ENCODE peak calls at places on chromosomes 11 and 22, in six cellular contexts. P, S, E, M, A and C are unnamed samples.

GRCh38 chr11:2135018-2135569 is 4.1 kb downstream of the IGF2 start:
- DNase-seq in M (no peak), A (no peak), P (no peak), E (no peak), S (no peak), C (no peak)

GRCh38 chr11:126352934-126353801 is 2.3 kb upstream of the ST3GAL4 start:
- DNase-seq in M (no peak), A (peak; percentile 35), P (no peak), S (peak; percentile 20), E (peak; percentile 41), C (no peak)

GRCh38 chr11:15300282-15300681 is 185.6 kb downstream of the INSC start:
- DNase-seq in E (no peak), M (no peak), P (no peak), A (no peak), S (no peak), C (no peak)

GRCh38 chr11:3000032-3000961 is 8.2 kb upstream of the NAP1L4 start:
- DNase-seq in A (peak; percentile 70), E (peak; percentile 55), P (peak; percentile 61), S (no peak), M (peak; percentile 95), C (peak; percentile 94)

GRCh38 chr11:102438311-102439062 is 14.1 kb downstream of the TMEM123 start:
- DNase-seq in M (peak; percentile 53), E (no peak), S (no peak), A (no peak), P (no peak), C (no peak)

GRCh38 chr11:65470433-65470832 is 28.4 kb upstream of the MALAT1 start:
- DNase-seq in A (no peak), M (no peak), P (no peak), S (no peak), E (no peak), C (peak; percentile 64)

GRCh38 chr11:117071344-117071787 is 26.9 kb downstream of the SIK3 start:
- DNase-seq in E (peak; percentile 38), A (no peak), S (no peak), M (peak; percentile 38), P (peak; percentile 54), C (peak; percentile 86)

GRCh38 chr11:30322826-30323710 is at the start of gene ARL14EP:
- DNase-seq in A (peak; percentile 94), M (peak; percentile 93), P (peak; percentile 94), S (peak; percentile 98), E (peak; percentile 94), C (peak; percentile 95)

GRCh38 chr11:69442807-69443137 is 38.7 kb upstream of the LINC01488 start:
- DNase-seq in M (no peak), E (no peak), S (peak; percentile 82), P (no peak), A (no peak), C (no peak)

GRCh38 chr11:34308821-34309585 is 48.8 kb downstream of the ABTB2 start:
- DNase-seq in S (no peak), A (no peak), M (no peak), P (no peak), E (no peak), C (no peak)

DNA sequence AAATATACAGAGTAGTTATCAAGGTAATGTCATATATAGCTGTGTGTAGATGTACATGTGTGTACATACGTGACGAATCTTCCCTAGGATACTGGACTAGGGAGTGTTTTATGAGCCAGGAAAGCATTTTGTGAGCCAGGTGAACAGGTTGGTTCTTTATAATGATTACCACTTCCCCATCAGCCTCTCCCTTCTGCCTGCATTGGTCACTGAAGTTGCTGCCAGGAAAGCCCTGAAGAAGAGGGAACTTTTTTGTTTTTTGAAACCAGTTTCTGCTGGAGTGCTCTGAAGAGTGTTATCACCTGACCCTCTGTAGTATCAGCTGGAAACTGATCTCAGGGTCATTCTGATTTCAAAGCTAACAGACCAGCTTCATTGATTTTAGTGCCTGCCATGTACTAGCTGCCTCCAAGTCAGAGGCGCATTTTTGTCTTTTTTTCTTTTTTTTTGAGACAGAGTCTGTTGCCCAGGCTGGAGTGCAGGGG is 14.2 kb upstream of the ST14 start:
- DNase-seq in A (no peak), S (no peak), M (no peak), E (no peak), P (peak; percentile 51), C (no peak)
- TF ChIP-seq POLR2AphosphoS5 in A (no peak), S (no peak), M (no peak), E (no peak), P (peak; percentile 61), C (no peak)

GRCh38 chr22:41892721-41893120 is 22.2 kb downstream of the SHISA8 start:
- DNase-seq in E (no peak), P (no peak), A (no peak), S (no peak), M (no peak), C (no peak)
- H3K36me3 ChIP-seq in E (peaks cover 45% of the 10 kb centered on the region), P (peaks cover 60% of the 10 kb centered on the region), A (peaks cover 97% of the 10 kb centered on the region), S (peaks cover 100% of the 10 kb centered on the region), M (peaks cover 100% of the 10 kb centered on the region), C (peaks cover 14% of the 10 kb centered on the region)

GRCh38 chr11:76783901-76784813 is 1.0 kb downstream of the TSKU start:
- DNase-seq in M (peak; percentile 56), P (peak; percentile 45), S (peak; percentile 74), A (peak; percentile 81), E (peak; percentile 84), C (peak; percentile 81)
- TF ChIP-seq POLR2A in M (no peak), P (peak; percentile 60), S (no peak), A (no peak), E (peak; percentile 65), C (peak; percentile 9)

GRCh38 chr11:58928082-58928574 is 11.2 kb upstream of the GLYATL1 start:
- DNase-seq in P (no peak), A (no peak), S (no peak), M (no peak), E (no peak), C (no peak)

GRCh38 chr11:58928691-58929090 is 10.6 kb upstream of the GLYATL1 start:
- DNase-seq in M (no peak), S (no peak), A (no peak), E (no peak), P (no peak), C (no peak)

GRCh38 chr11:58926695-58927094 is 12.6 kb upstream of the GLYATL1 start:
- DNase-seq in P (no peak), M (no peak), A (no peak), E (no peak), S (no peak), C (no peak)

GRCh38 chr11:58926251-58926650 is 13.0 kb upstream of the GLYATL1 start:
- DNase-seq in S (no peak), M (no peak), P (no peak), A (no peak), E (no peak), C (no peak)

DNA sequence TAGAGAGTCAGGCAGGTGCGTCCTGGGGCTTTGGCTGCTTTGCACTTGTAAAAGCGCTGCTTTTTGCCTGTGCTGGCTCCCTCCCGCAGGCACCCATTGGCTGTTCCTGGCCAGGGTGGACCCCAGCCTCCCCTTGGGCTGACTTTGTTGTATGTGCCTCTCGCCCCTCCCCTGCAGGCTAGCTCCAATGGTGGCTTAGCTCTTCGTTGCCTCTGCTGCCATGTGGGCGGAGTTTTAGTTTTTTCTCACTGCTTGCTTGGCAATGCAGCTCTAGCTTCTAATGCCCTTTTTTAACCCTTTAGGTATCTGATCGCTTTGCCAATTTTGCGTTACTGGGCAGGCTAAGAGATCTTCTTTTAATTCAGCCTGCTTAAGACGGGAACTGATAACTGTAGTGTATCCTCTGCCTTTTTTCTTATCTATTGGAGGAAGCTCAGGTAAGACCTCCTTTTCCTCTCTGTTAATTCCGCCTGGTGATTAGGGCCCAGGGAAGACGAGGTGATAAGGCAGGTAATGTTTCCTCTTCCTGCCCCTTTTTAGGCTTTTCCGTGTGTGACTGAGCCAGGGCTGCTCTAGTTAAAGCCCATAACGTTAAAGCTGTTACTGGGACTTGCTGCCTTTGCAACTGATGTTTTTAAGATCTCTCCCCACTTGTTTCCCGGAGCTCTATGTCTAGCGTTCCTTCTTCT is 11.8 kb upstream of the GLYATL1 start:
- DNase-seq in M (peak; percentile 56), A (no peak), E (no peak), S (no peak), P (peak; percentile 43), C (no peak)
- TF ChIP-seq POLR2AphosphoS5 in M (no peak), A (no peak), E (no peak), S (no peak), P (no peak), C (no peak)